ENCODE peak calls at places on chromosome 19, in ten cellular contexts. C is tibial nerve, G is A549, L is HCT116, U is breast epithelium, F is IMR-90, E is prostate gland, Z is spleen, H is ovary, W is heart left ventricle. I is an unnamed sample.

GRCh38 chr19:2974342-2974932 is 2.9 kb upstream of the TLE6 start:
- DNase-seq in L (no peak), C (peak; percentile 42), F (no peak), Z (no peak), U (no peak), G (no peak), H (no peak), E (no peak), W (peak; percentile 64), I (peak; percentile 47)

GRCh38 chr19:3455960-3456601 is 24.2 kb downstream of the SMIM24 start:
- DNase-seq in E (no peak), G (peak; percentile 51), C (no peak), H (no peak), F (no peak), L (no peak), Z (no peak), W (no peak), U (no peak), I (no peak)

GRCh38 chr19:45814851-45815481 is at the start of gene RSPH6A:
- DNase-seq in Z (no peak), G (no peak), U (no peak), L (no peak), H (no peak), W (no peak), E (no peak), F (no peak), C (no peak), I (no peak)

GRCh38 chr19:45467115-45467455 is 711 bp upstream of the FOSB start:
- DNase-seq in L (no peak), Z (no peak), F (no peak), C (no peak), W (no peak), G (no peak), H (no peak), U (no peak), E (no peak), I (no peak)

GRCh38 chr19:2095338-2095938 is 688 bp downstream of the MOB3A start:
- DNase-seq in U (no peak), Z (peak; percentile 91), E (no peak), W (no peak), C (no peak), F (no peak), G (no peak), L (no peak), H (peak; percentile 64), I (peak; percentile 32)

GRCh38 chr19:50330365-50331078 is 1.3 kb upstream of the KCNC3 start:
- DNase-seq in H (peak; percentile 60), F (peak; percentile 1), W (peak; percentile 88), E (peak; percentile 69), Z (peak; percentile 95), C (peak; percentile 26), U (peak; percentile 81), G (peak; percentile 87), L (peak; percentile 53), I (peak; percentile 89)

GRCh38 chr19:8004723-8005513 is 523 bp downstream of the ELAVL1 start:
- DNase-seq in E (no peak), W (no peak), G (no peak), H (peak; percentile 64), F (peak; percentile 21), C (no peak), U (no peak), L (no peak), Z (no peak), I (no peak)

GRCh38 chr19:15453906-15454305 is 4.2 kb upstream of the WIZ start:
- DNase-seq in G (no peak), F (no peak), L (no peak), C (no peak), U (no peak), W (no peak), H (no peak), E (no peak), Z (no peak), I (no peak)

GRCh38 chr19:43755256-43755801 is 567 bp upstream of the SMG9 start:
- DNase-seq in E (peak; percentile 75), U (peak; percentile 77), Z (peak; percentile 93), L (no peak), F (peak; percentile 61), C (peak; percentile 57), H (peak; percentile 88), G (peak; percentile 91), W (peak; percentile 88), I (peak; percentile 83)

GRCh38 chr19:36245210-36246005 is 30.5 kb downstream of the ZNF146 start:
- DNase-seq in G (no peak), U (no peak), F (no peak), L (no peak), H (no peak), W (no peak), C (no peak), Z (no peak), E (no peak), I (no peak)

GRCh38 chr19:18915639-18916038 is 3.5 kb downstream of the COPE start:
- DNase-seq in U (no peak), G (peak; percentile 68), F (peak; percentile 30), C (no peak), Z (peak; percentile 84), L (peak; percentile 50), W (no peak), H (peak; percentile 53), E (no peak), I (peak; percentile 51)

GRCh38 chr19:18992696-18993095 is 40.6 kb downstream of the SUGP2 start:
- DNase-seq in H (no peak), Z (no peak), W (no peak), G (no peak), C (no peak), E (no peak), U (no peak), L (no peak), F (no peak), I (no peak)

GRCh38 chr19:48553676-48554384 is 1.9 kb downstream of the SULT2B1 start:
- DNase-seq in L (no peak), G (peak; percentile 99), W (no peak), E (peak; percentile 54), C (no peak), Z (no peak), U (no peak), F (peak; percentile 86), H (no peak), I (peak; percentile 62)

GRCh38 chr19:19406878-19407639 is 1.6 kb downstream of the GATAD2A start:
- DNase-seq in E (peak; percentile 46), W (no peak), L (no peak), H (no peak), F (peak; percentile 45), U (no peak), C (no peak), G (peak; percentile 53), Z (peak; percentile 85), I (peak; percentile 60)

GRCh38 chr19:2578391-2578826 is 102.5 kb downstream of the GADD45B start:
- DNase-seq in F (peak; percentile 49), C (no peak), L (no peak), U (peak; percentile 58), Z (peak; percentile 66), E (peak; percentile 55), H (peak; percentile 53), W (no peak), G (peak; percentile 72), I (peak; percentile 35)

GRCh38 chr19:33290082-33290815 is 12.1 kb downstream of the CEBPA start:
- DNase-seq in C (no peak), W (no peak), E (no peak), L (no peak), H (no peak), F (no peak), U (no peak), Z (peak; percentile 59), G (no peak), I (no peak)

GRCh38 chr19:57559008-57559403 is 657 bp downstream of the ZNF550 start:
- DNase-seq in C (no peak), W (peak; percentile 29), H (peak; percentile 38), Z (peak; percentile 72), G (peak; percentile 36), L (no peak), F (no peak), E (no peak), U (no peak), I (peak; percentile 11)

GRCh38 chr19:13850910-13851753 is 25.8 kb upstream of the NANOS3 start:
- DNase-seq in F (peak; percentile 94), C (peak; percentile 80), E (peak; percentile 87), L (peak; percentile 89), H (peak; percentile 90), G (peak; percentile 95), U (peak; percentile 91), Z (peak; percentile 81), W (peak; percentile 86), I (peak; percentile 86)
- H3K4me3 ChIP-seq in F (peak overlapping the region; percentile 1), C (peak overlapping the region; percentile 13), E (peak overlapping the region; percentile 13), L (peak overlapping the region; percentile 58), H (peak overlapping the region; percentile 33), G (peak overlapping the region; percentile 30), U (peak overlapping the region; percentile 30), Z (peak overlapping the region; percentile 25), W (peak overlapping the region; percentile 35), I (no peak overlapping the region)

GRCh38 chr19:17908244-17908643 is 24.6 kb upstream of the CCDC124 start:
- DNase-seq in C (no peak), L (no peak), F (no peak), H (no peak), E (no peak), W (no peak), U (no peak), Z (no peak), G (no peak), I (no peak)
- H3K27ac ChIP-seq in C (no peak overlapping the region), L (no peak overlapping the region), F (no peak overlapping the region), H (no peak overlapping the region), E (no peak overlapping the region), W (no peak overlapping the region), U (no peak overlapping the region), Z (no peak overlapping the region), G (no peak overlapping the region), I (no peak overlapping the region)

GRCh38 chr19:32241957-32242710 is 103.3 kb upstream of the ZNF507 start:
- DNase-seq in E (no peak), F (no peak), L (no peak), H (no peak), Z (no peak), W (no peak), C (no peak), U (no peak), G (no peak), I (no peak)

GRCh38 chr19:32246032-32246431 is 99.4 kb upstream of the ZNF507 start:
- DNase-seq in Z (no peak), H (no peak), L (no peak), U (no peak), E (no peak), W (no peak), F (no peak), C (no peak), G (no peak), I (no peak)

GRCh38 chr19:32234663-32235217 is 110.7 kb upstream of the ZNF507 start:
- DNase-seq in U (no peak), G (no peak), H (no peak), Z (no peak), E (no peak), W (no peak), C (no peak), L (no peak), F (no peak), I (no peak)

GRCh38 chr19:32238076-32238475 is 107.3 kb upstream of the ZNF507 start:
- DNase-seq in Z (no peak), L (no peak), G (no peak), W (no peak), H (no peak), U (no peak), E (no peak), F (no peak), C (no peak), I (no peak)

GRCh38 chr19:32240316-32240715 is 105.1 kb upstream of the ZNF507 start:
- DNase-seq in H (no peak), E (no peak), G (no peak), W (no peak), L (no peak), Z (no peak), F (no peak), U (no peak), C (no peak), I (no peak)
- TF ChIP-seq POLR2A in H (no peak), E (no peak), G (no peak), W (no peak), L (no peak), Z (no peak), F (no peak), U (no peak), C (no peak), I (no peak)

GRCh38 chr19:6717441-6717971 is 2.9 kb downstream of the C3 start:
- DNase-seq in W (no peak), Z (no peak), C (no peak), L (peak; percentile 43), U (no peak), H (no peak), E (no peak), F (no peak), G (peak; percentile 47), I (no peak)
- H3K4me3 ChIP-seq in W (no peak overlapping the region), Z (no peak overlapping the region), C (no peak overlapping the region), L (no peak overlapping the region), U (no peak overlapping the region), H (no peak overlapping the region), E (no peak overlapping the region), F (no peak overlapping the region), G (no peak overlapping the region), I (no peak overlapping the region)

I was measured in body of pancreas.